ENCODE peak calls at places on chromosome 12, in five cellular contexts. N is GM10248; D is glutamatergic neuron; P is CD4-positive, alpha-beta T cell; U is tibial artery. O is an unnamed sample.

GRCh38 chr12:123478762-123479161 is 20.8 kb downstream of the SNRNP35 start:
- DNase-seq in D (no peak), U (peak), P (no peak), N (no peak), O (no peak)

GRCh38 chr12:113242018-113242418 is 20.8 kb downstream of the TPCN1 start:
- DNase-seq in N (no peak), U (no peak), D (no peak), P (no peak), O (no peak)

GRCh38 chr12:52622349-52622748 is 4.0 kb upstream of the KRT73 start:
- DNase-seq in D (no peak), P (no peak), U (no peak), N (no peak), O (no peak)

GRCh38 chr12:113891737-113892520 is 74.2 kb downstream of the RBM19 start:
- DNase-seq in D (no peak), U (no peak), P (no peak), N (no peak), O (no peak)

GRCh38 chr12:100403446-100403845 is 46.6 kb downstream of the SLC17A8 start:
- DNase-seq in N (no peak), U (no peak), D (no peak), P (no peak), O (no peak)

GRCh38 chr12:53180931-53181645 is 363 bp upstream of the CSAD start:
- DNase-seq in D (peak), N (peak), U (no peak), P (no peak), O (peak)

GRCh38 chr12:116474331-116474730 is 84.8 kb upstream of the MAP1LC3B2 start:
- DNase-seq in N (no peak), P (no peak), U (no peak), D (no peak), O (no peak)

GRCh38 chr12:5807090-5807414 is 138.0 kb downstream of the ANO2 start:
- DNase-seq in D (no peak), U (no peak), P (no peak), N (no peak), O (no peak)

GRCh38 chr12:58523360-58523759 is 396.9 kb downstream of the LRIG3 start:
- DNase-seq in D (no peak), U (no peak), N (no peak), P (no peak), O (no peak)

GRCh38 chr12:52056801-52057613 is 5.8 kb downstream of the NR4A1 start:
- DNase-seq in U (no peak), P (no peak), D (no peak), N (no peak), O (no peak)

GRCh38 chr12:108784270-108784669 is 53.0 kb upstream of the CORO1C start:
- DNase-seq in N (no peak), P (no peak), D (no peak), U (no peak), O (no peak)

GRCh38 chr12:20364501-20364900 is 3.8 kb upstream of the PDE3A start:
- DNase-seq in N (no peak), D (no peak), U (no peak), P (no peak), O (no peak)

GRCh38 chr12:67558775-67559174 is 89.8 kb upstream of the DYRK2 start:
- DNase-seq in D (no peak), P (no peak), U (no peak), N (no peak), O (no peak)

GRCh38 chr12:93387780-93388179 is 10.1 kb downstream of the NUDT4 start:
- DNase-seq in D (no peak), P (no peak), U (no peak), N (no peak), O (peak)

GRCh38 chr12:122518908-122519307 is 7.8 kb downstream of the RSRC2 start:
- DNase-seq in P (no peak), U (no peak), N (no peak), D (no peak), O (no peak)

GRCh38 chr12:63963863-63964262 is 119.4 kb downstream of the SRGAP1 start:
- DNase-seq in P (no peak), U (no peak), N (no peak), D (no peak), O (no peak)

GRCh38 chr12:123050331-123050809 is 69.9 kb downstream of the ARL6IP4 start:
- DNase-seq in D (no peak), U (no peak), P (no peak), N (no peak), O (no peak)

GRCh38 chr12:94704452-94704871 is 54.1 kb upstream of the TMCC3 start:
- DNase-seq in U (no peak), D (no peak), N (no peak), P (no peak), O (no peak)

GRCh38 chr12:88111074-88111652 is 30.7 kb downstream of the CEP290 start:
- DNase-seq in P (no peak), D (no peak), U (no peak), N (peak), O (peak)

GRCh38 chr12:65540140-65540539 is 261.7 kb downstream of the MSRB3 start:
- DNase-seq in U (no peak), D (no peak), P (no peak), N (no peak), O (no peak)

GRCh38 chr12:112349440-112349839 is 32.8 kb downstream of the HECTD4 start:
- DNase-seq in U (no peak), P (no peak), N (no peak), D (no peak), O (no peak)

GRCh38 chr12:31361730-31362114 is 35.8 kb upstream of the SINHCAF start:
- DNase-seq in U (no peak), D (no peak), N (no peak), P (no peak), O (no peak)

GRCh38 chr12:124804011-124804621 is 59.5 kb downstream of the SCARB1 start:
- DNase-seq in P (no peak), N (no peak), U (no peak), D (no peak), O (no peak)

GRCh38 chr12:116384629-116385485 is 107.4 kb upstream of the MED13L start:
- DNase-seq in N (peak), D (no peak), P (no peak), U (no peak), O (peak)

GRCh38 chr12:75606146-75606545 is 94.7 kb upstream of the KRR1 start:
- DNase-seq in U (no peak), P (no peak), D (no peak), N (no peak), O (no peak)

GRCh38 chr12:22480016-22480415 is 64.3 kb downstream of the C2CD5 start:
- DNase-seq in D (peak), U (no peak), N (no peak), P (no peak), O (no peak)

GRCh38 chr12:50234347-50234746 is 49.0 kb downstream of the LIMA1 start:
- DNase-seq in P (no peak), U (no peak), D (no peak), N (no peak), O (no peak)

GRCh38 chr12:19306366-19306765 is 132.9 kb upstream of the AEBP2 start:
- DNase-seq in N (no peak), D (no peak), U (no peak), P (no peak), O (no peak)

GRCh38 chr12:65449400-65449799 is 170.9 kb downstream of the MSRB3 start:
- DNase-seq in N (no peak), U (no peak), D (no peak), P (no peak), O (no peak)

GRCh38 chr12:127078577-127079350 is 1188.2 kb upstream of the TMEM132C start:
- DNase-seq in P (no peak), N (no peak), U (no peak), D (no peak), O (no peak)

GRCh38 chr12:21379218-21379617 is 6.5 kb downstream of the IAPP start:
- DNase-seq in N (no peak), U (no peak), D (no peak), P (no peak), O (no peak)

GRCh38 chr12:131618303-131618658 is 92.6 kb upstream of the SFSWAP start:
- DNase-seq in N (no peak), D (no peak), P (no peak), U (no peak), O (no peak)

GRCh38 chr12:86774841-86775386 is 518.7 kb upstream of the MGAT4C start:
- DNase-seq in N (no peak), P (no peak), D (no peak), U (no peak), O (no peak)

GRCh38 chr12:3973939-3974644 is 100.9 kb upstream of the PARP11 start:
- DNase-seq in N (no peak), P (no peak), D (no peak), U (no peak), O (no peak)

GRCh38 chr12:65279387-65280112 is 1.1 kb downstream of the MSRB3 start:
- DNase-seq in P (no peak), D (no peak), U (no peak), N (no peak), O (no peak)

GRCh38 chr12:83827860-83828259 is 1084.7 kb downstream of the SLC6A15 start:
- DNase-seq in U (no peak), P (no peak), D (peak), N (no peak), O (no peak)

GRCh38 chr12:56117778-56118687 is at the start of gene ZC3H10:
- DNase-seq in U (peak), P (peak), N (peak), D (peak), O (peak)
- TF ChIP-seq CTCF in U (peak), P (peak), N (peak), D (no peak), O (peak)

DNA sequence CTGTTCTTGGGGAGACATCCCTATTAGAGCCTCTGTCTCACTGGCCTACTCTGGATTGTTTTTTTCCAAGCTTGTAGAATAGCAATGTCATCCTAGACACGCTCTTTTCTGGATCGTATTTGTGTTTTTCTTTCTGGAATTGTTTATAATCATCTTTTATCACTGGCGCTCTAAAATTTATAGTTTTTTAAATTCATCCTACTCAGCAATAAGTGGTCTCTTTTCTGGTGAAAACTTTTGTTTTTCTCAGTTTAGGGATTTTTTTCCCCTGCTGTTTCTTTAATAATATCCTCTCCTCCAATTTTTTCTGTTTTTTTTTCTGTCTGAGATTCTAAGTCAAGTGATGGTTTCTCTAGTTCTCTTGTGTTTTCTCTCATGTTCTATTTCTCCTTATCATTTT is 25.2 kb downstream of the PDE6H start:
- DNase-seq in N (no peak), D (no peak), P (no peak), U (no peak), O (no peak)
- TF ChIP-seq CTCF in N (no peak), D (no peak), P (no peak), U (no peak), O (no peak)

GRCh38 chr12:79765157-79765556 is 74.4 kb upstream of the PAWR start:
- DNase-seq in D (no peak), P (no peak), U (no peak), N (no peak), O (no peak)

GRCh38 chr12:79763748-79764452 is 73.1 kb upstream of the PAWR start:
- DNase-seq in D (no peak), N (no peak), P (no peak), U (no peak), O (no peak)

GRCh38 chr12:79764641-79765040 is 73.9 kb upstream of the PAWR start:
- DNase-seq in D (no peak), N (no peak), U (no peak), P (no peak), O (no peak)

GRCh38 chr12:79766705-79767464 is 76.1 kb upstream of the PAWR start:
- DNase-seq in D (no peak), N (no peak), P (no peak), U (no peak), O (no peak)

DNA sequence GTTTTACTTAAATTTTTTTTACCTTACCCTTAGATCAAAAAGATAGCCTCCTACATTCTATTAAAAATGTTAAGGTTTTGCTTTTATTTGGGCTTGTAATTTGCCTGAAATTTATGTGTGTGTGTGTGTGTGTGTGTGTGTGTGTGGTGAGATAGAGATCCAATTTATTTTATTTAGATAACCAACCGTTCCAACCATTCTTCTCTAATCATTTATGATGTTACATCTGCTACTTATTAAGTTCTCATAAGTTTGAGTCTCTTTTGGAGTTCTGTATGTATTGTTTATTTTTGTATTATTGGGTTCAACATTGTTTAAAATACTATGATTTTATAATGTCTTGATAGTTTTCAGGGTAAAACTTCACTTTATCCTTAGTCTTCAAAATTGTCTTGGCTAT is 70.6 kb upstream of the PAWR start:
- DNase-seq in U (no peak), P (no peak), N (no peak), D (no peak), O (no peak)
- TF ChIP-seq CTCF in U (no peak), P (no peak), N (no peak), D (no peak), O (no peak)

GRCh38 chr12:43637116-43637515 is 85.1 kb upstream of the ADAMTS20 start:
- DNase-seq in N (no peak), D (no peak), U (no peak), P (no peak), O (no peak)
- TF ChIP-seq CTCF in N (no peak), D (no peak), U (no peak), P (no peak), O (no peak)